ENCODE peak calls at places on chromosomes 4 and X, in four cellular contexts. R, S, V and Z are unnamed samples.

GRCh38 chrX:39982927-39983326 is 114.8 kb downstream of the BCOR start:
- DNase-seq in R (no peak), S (no peak), V (no peak), Z (no peak)

GRCh38 chrX:138775501-138775900 is 64.0 kb upstream of the FGF13 start:
- DNase-seq in R (no peak), S (peak; percentile 5), V (no peak), Z (no peak)

GRCh38 chr4:16457944-16458343 is 231.7 kb upstream of the TAPT1 start:
- DNase-seq in R (peak; percentile 80), S (no peak), V (no peak), Z (no peak)

GRCh38 chr4:59091376-59092142 is 1981.4 kb upstream of the IGFBP7 start:
- DNase-seq in R (no peak), S (no peak), V (no peak), Z (peak; percentile 12)

GRCh38 chr4:38109896-38110295 is 149.7 kb downstream of the PTTG2 start:
- DNase-seq in R (no peak), S (no peak), V (no peak), Z (no peak)

GRCh38 chr4:33959519-33959918 is 2284.8 kb downstream of the ARAP2 start:
- DNase-seq in R (no peak), S (no peak), V (no peak), Z (no peak)

GRCh38 chr4:62279689-62280088 is 1079.6 kb downstream of the ADGRL3 start:
- DNase-seq in R (no peak), S (no peak), V (no peak), Z (no peak)

GRCh38 chr4:52957220-52957686 is 95.1 kb downstream of the RASL11B start:
- DNase-seq in R (no peak), S (no peak), V (no peak), Z (peak; percentile 68)

GRCh38 chrX:17535229-17535628 is 160.2 kb downstream of the NHS start:
- DNase-seq in R (no peak), S (no peak), V (no peak), Z (no peak)
- TF ChIP-seq CTCF in R (peak; percentile 55), S (peak; percentile 43), V (no peak), Z (no peak)

DNA sequence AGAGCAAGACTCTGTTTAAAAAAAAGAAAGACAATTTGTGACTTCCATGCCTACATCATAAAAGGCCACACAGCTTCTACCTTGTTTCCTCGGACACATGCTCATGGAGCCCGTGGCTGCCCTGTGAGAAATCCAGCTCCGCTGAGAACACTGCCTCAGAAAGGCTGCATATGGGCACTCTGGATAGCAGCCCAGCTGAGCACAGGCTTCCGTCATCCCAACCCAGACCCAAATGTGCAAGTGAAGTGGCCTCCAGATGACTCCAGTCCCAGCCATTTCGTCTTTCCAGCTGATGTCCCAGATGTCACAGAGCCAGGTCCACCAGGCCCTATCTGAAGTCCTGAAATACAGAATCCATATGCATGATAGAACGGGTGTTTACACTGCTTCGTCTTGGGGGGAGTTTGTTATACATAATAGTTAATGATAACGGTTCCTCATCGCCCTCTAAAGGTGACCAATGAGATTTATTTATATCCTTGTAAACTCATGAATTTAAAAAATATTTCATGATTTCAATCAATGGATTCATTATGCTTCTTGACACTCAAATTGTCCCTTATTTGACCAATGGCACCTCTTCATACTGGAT is 72.7 kb upstream of the TRIM2 start:
- DNase-seq in R (no peak), S (no peak), V (no peak), Z (peak; percentile 41)
- TF ChIP-seq CTCF in R (peak; percentile 42), S (no peak), V (no peak), Z (peak; percentile 25)

GRCh38 chrX:56783450-56783831 is 54.4 kb downstream of the NBDY start:
- DNase-seq in R (no peak), S (peak; percentile 60), V (peak; percentile 89), Z (no peak)
- TF ChIP-seq CTCF in R (no peak), S (peak; percentile 41), V (peak; percentile 43), Z (no peak)

DNA sequence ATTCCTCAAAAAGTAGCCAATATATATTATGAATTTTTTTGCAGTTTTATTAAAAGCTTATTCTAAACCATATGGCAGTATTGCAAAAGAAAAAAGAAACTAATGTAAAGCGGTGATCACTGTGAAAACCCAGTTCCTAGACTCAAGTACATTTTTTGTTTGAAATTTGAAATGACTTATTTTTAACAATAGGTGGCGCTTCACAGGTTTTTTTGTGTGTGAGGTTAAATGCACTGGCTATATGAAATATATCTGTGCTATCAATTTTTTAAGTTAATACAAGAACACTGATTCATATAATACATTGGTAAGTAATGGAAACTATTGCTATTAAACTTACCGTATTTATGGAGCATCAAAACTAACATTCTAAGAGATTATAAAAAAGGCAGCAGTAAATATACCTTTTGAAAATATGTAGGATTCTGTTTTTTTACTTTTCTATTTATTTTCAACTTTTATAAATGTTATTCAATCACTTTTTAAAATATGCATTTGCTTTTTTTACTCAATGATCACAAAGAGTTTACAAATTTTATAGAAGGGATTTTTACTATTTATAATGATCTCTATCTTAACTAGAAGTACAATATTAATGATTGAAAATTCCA is 5.6 kb upstream of the SPRY1 start:
- DNase-seq in R (no peak), S (no peak), V (no peak), Z (no peak)
- TF ChIP-seq CTCF in R (peak; percentile 69), S (peak; percentile 47), V (peak; percentile 33), Z (peak; percentile 66)

DNA sequence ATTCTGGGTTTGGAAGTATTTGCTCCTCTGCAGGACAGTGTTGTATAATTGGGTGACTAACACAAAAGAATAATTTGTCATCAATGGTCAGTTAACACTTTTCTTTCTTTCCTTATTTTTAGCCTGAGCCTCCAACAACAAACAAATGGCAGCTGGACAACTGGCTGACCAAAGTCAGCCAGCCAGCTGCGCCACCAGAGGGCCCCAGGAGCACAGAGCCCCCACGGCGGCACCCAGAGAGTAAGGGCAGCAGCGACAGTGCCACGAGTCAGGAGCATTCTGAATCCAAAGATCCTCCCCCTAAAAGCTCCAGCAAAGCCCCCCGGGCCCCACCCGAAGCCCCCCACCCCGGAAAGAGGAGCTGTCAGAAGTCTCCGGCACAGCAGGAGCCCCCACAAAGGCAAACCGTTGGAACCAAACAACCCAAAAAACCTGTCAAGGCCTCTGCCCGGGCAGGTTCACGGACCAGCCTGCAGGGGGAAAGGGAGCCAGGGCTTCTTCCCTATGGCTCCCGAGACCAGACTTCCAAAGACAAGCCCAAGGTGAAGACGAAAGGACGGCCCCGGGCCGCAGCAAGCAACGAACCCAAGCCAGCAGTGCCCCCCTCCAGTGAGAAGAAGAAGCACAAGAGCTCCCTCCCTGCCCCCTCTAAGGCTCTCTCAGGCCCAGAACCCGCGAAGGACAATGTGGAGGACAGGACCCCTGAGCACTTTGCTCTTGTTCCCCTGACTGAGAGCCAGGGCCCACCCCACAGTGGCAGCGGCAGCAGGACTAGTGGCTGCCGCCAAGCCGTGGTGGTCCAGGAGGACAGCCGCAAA is 106.0 kb downstream of the KLHL8 start:
- DNase-seq in R (no peak), S (no peak), V (no peak), Z (no peak)
- TF ChIP-seq CTCF in R (no peak), S (no peak), V (no peak), Z (no peak)